ENCODE peak calls at places on chromosomes 7 and 10, in seven cellular contexts. F, T, S, C, O, M and N are unnamed samples.

GRCh38 chr10:77274046-77274795 is 363.4 kb downstream of the KCNMA1 start:
- DNase-seq in F (peak; percentile 100), T (no peak), S (no peak), C (no peak), O (no peak), M (peak; percentile 80), N (no peak)

GRCh38 chr10:115968236-115968635 is 304.8 kb downstream of the GFRA1 start:
- DNase-seq in F (no peak), T (no peak), S (no peak), C (no peak), O (no peak), M (no peak), N (no peak)

GRCh38 chr7:131924857-131925256 is 368.4 kb upstream of the PODXL start:
- DNase-seq in F (no peak), T (no peak), S (no peak), C (no peak), O (no peak), M (no peak), N (no peak)

GRCh38 chr10:127464561-127464960 is 84.5 kb upstream of the NPS start:
- DNase-seq in F (no peak), T (no peak), S (no peak), C (no peak), O (no peak), M (no peak), N (no peak)

GRCh38 chr10:74194545-74194944 is 43.5 kb downstream of the ADK start:
- DNase-seq in F (peak; percentile 90), T (no peak), S (no peak), C (no peak), O (no peak), M (peak; percentile 68), N (no peak)

GRCh38 chr7:69659964-69660363 is 61.7 kb downstream of the AUTS2 start:
- DNase-seq in F (no peak), T (no peak), S (no peak), C (no peak), O (no peak), M (no peak), N (peak; percentile 78)

GRCh38 chr7:88927-89921 is 103.1 kb upstream of the FAM20C start:
- DNase-seq in F (peak; percentile 87), T (peak; percentile 52), S (peak; percentile 80), C (no peak), O (peak; percentile 64), M (peak; percentile 92), N (peak; percentile 77)

GRCh38 chr7:20786421-20786778 is 286 bp downstream of the SP8 start:
- DNase-seq in F (no peak), T (no peak), S (no peak), C (no peak), O (no peak), M (no peak), N (peak; percentile 49)

GRCh38 chr10:116465541-116465940 is 37.9 kb downstream of the PNLIPRP3 start:
- DNase-seq in F (no peak), T (no peak), S (no peak), C (no peak), O (no peak), M (no peak), N (no peak)

DNA sequence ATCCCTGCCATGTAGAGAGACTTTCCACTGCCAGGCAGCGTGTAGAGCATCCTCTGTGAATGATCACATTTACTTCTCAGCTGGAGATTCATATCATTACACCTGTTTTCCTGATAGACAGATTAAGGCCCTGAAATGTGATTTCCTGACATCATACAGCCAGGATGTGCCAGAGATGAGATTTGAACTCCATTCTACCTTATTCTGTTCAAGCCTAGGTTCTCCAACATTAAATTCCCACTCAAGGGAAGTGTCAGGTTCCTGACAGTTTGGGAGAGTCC is 482.1 kb downstream of the RPS24 start:
- DNase-seq in F (no peak), T (no peak), S (no peak), C (no peak), O (no peak), M (no peak), N (no peak)
- H3K27ac ChIP-seq in F (no peak overlapping the region), T (no peak overlapping the region), S (no peak overlapping the region), C (no peak overlapping the region), O (no peak overlapping the region), M (no peak overlapping the region), N (no peak overlapping the region)

GRCh38 chr10:124672181-124672638 is 72.0 kb downstream of the FAM53B start:
- DNase-seq in F (no peak), T (no peak), S (peak; percentile 17), C (no peak), O (peak; percentile 69), M (no peak), N (peak; percentile 97)
- H3K4me1 ChIP-seq in F (no peaks in the 10 kb centered on the region), T (peaks cover 100% of the 10 kb centered on the region), S (peaks cover 86% of the 10 kb centered on the region), C (peaks cover 72% of the 10 kb centered on the region), O (peaks cover 94% of the 10 kb centered on the region), M (peaks cover 17% of the 10 kb centered on the region), N (peaks cover 44% of the 10 kb centered on the region)

DNA sequence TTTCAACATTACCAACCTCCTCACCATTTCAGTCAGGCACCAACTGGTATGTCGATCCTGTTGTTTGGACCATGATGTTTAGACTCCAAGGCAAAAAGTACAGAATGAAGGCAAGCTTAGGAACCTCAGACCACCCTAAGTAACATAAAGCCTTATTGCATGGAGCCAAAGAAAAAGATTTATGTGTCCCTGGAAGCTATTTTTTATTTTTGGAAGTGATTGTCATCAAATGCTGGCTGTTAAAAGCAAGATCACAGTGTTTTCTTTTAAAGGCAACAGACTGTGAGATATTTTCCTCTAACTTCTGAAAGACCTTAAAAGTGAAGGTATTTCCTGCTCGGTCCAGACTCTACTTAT is 8.2 kb downstream of the ASB15 start:
- DNase-seq in F (no peak), T (no peak), S (no peak), C (no peak), O (no peak), M (no peak), N (no peak)
- H3K27ac ChIP-seq in F (no peak overlapping the region), T (peak overlapping the region; percentile 52), S (peak overlapping the region; percentile 87), C (no peak overlapping the region), O (no peak overlapping the region), M (no peak overlapping the region), N (no peak overlapping the region)

GRCh38 chr10:88980247-88980646 is 10.4 kb upstream of the FAS start:
- DNase-seq in F (no peak), T (no peak), S (no peak), C (no peak), O (no peak), M (no peak), N (no peak)

GRCh38 chr10:88978463-88978862 is 12.1 kb upstream of the FAS start:
- DNase-seq in F (no peak), T (no peak), S (no peak), C (no peak), O (no peak), M (no peak), N (no peak)

GRCh38 chr10:88980836-88981235 is 9.8 kb upstream of the FAS start:
- DNase-seq in F (no peak), T (no peak), S (no peak), C (no peak), O (no peak), M (no peak), N (no peak)

GRCh38 chr10:88979153-88979562 is 11.4 kb upstream of the FAS start:
- DNase-seq in F (no peak), T (no peak), S (peak; percentile 56), C (peak; percentile 39), O (peak; percentile 55), M (peak; percentile 82), N (peak; percentile 47)

GRCh38 chr10:88979603-88980002 is 11.0 kb upstream of the FAS start:
- DNase-seq in F (no peak), T (no peak), S (no peak), C (no peak), O (no peak), M (no peak), N (no peak)
- H3K4me1 ChIP-seq in F (no peaks in the 10 kb centered on the region), T (peaks cover 69% of the 10 kb centered on the region), S (peaks cover 3% of the 10 kb centered on the region), C (peaks cover 36% of the 10 kb centered on the region), O (peaks cover 20% of the 10 kb centered on the region), M (peaks cover 14% of the 10 kb centered on the region), N (no peaks in the 10 kb centered on the region)

GRCh38 chr10:95267261-95267660 is 23.5 kb downstream of the PDLIM1 start:
- DNase-seq in F (no peak), T (no peak), S (no peak), C (no peak), O (no peak), M (no peak), N (no peak)
- H3K27ac ChIP-seq in F (peak overlapping the region; percentile 25), T (peak overlapping the region; percentile 87), S (peak overlapping the region; percentile 55), C (no peak overlapping the region), O (peak overlapping the region; percentile 74), M (peak overlapping the region; percentile 99), N (no peak overlapping the region)

GRCh38 chr10:103646304-103646703 is 152.8 kb downstream of the NEURL1 start:
- DNase-seq in F (no peak), T (no peak), S (no peak), C (no peak), O (no peak), M (no peak), N (no peak)

GRCh38 chr10:103648231-103648950 is 154.9 kb downstream of the NEURL1 start:
- DNase-seq in F (no peak), T (no peak), S (no peak), C (peak; percentile 33), O (no peak), M (no peak), N (no peak)

GRCh38 chr10:103651783-103652476 is 158.4 kb downstream of the NEURL1 start:
- DNase-seq in F (no peak), T (peak; percentile 79), S (no peak), C (peak; percentile 36), O (peak; percentile 85), M (no peak), N (no peak)

GRCh38 chr10:103649654-103650423 is 156.3 kb downstream of the NEURL1 start:
- DNase-seq in F (no peak), T (no peak), S (no peak), C (peak; percentile 45), O (no peak), M (no peak), N (no peak)

DNA sequence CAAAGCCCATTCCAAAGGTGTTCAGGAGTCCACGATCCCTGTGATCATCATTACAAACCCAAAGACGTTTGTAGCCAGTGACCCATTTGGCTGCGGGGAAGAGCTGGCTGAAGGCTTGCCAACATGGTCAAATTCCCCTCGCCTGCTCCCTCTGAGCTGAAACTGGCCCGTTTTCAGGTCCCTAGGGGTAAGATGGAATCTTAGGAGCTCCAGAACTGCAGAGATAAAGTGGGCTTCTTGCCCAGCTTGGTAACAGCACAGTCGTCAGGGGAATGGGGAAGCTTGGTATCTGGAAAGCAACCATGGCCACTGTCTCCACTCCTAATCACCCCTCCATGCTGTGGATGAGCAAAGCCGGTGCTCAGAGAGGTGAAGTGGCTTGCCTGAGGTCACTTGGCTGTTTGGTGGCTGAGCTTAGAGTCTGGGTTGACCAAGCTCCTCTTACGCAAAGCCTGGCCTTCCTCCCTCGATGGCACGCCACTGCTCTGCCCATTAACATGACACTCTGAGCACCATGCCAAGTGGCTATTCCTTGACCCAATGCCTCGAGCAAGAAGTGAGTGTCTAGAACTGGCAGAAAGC is 155.5 kb downstream of the NEURL1 start:
- DNase-seq in F (no peak), T (no peak), S (peak; percentile 87), C (peak; percentile 50), O (no peak), M (no peak), N (no peak)
- H3K4me1 ChIP-seq in F (no peaks in the 10 kb centered on the region), T (peaks cover 96% of the 10 kb centered on the region), S (peaks cover 95% of the 10 kb centered on the region), C (peaks cover 55% of the 10 kb centered on the region), O (peaks cover 64% of the 10 kb centered on the region), M (peaks cover 23% of the 10 kb centered on the region), N (peaks cover 18% of the 10 kb centered on the region)